ENCODE peak calls at places on chromosomes 4 and X, in six cellular contexts. M is left ventricle myocardium inferior; X is lower leg skin; F is activated naive CD8-positive, alpha-beta T cell treated with anti-CD3 and anti-CD28 coated beads for 36 hours; I is activated CD4-positive, alpha-beta T cell treated with anti-CD3 and anti-CD28 coated beads for 1 hour; H is skeletal muscle cell. Y is an unnamed sample.

GRCh38 chr4:159185593-159186023 is 82.7 kb downstream of the RAPGEF2 start:
- DNase-seq in M (no peak), X (no peak), F (no peak), I (no peak), H (no peak), Y (no peak)

GRCh38 chr4:184267206-184267608 is 49.5 kb upstream of the ENPP6 start:
- DNase-seq in M (no peak), X (no peak), F (no peak), I (no peak), H (no peak), Y (no peak)

GRCh38 chr4:160370046-160370445 is 1267.2 kb downstream of the RAPGEF2 start:
- DNase-seq in M (no peak), X (no peak), F (no peak), I (no peak), H (no peak), Y (no peak)

GRCh38 chrX:23694606-23695005 is 27.3 kb downstream of the PRDX4 start:
- DNase-seq in M (peak), X (peak), F (peak), I (peak), H (peak), Y (no peak)

GRCh38 chr4:117560329-117560728 is 474.0 kb upstream of the NDST3 start:
- DNase-seq in M (no peak), X (no peak), F (no peak), I (no peak), H (no peak), Y (no peak)

GRCh38 chrX:48468693-48469691 is 1.1 kb downstream of the SLC38A5 start:
- DNase-seq in M (no peak), X (no peak), F (peak), I (peak), H (no peak), Y (no peak)

GRCh38 chr4:1035510-1035909 is 24.1 kb downstream of the FGFRL1 start:
- DNase-seq in M (peak), X (no peak), F (no peak), I (no peak), H (no peak), Y (no peak)

GRCh38 chrX:74117962-74118361 is 186.0 kb upstream of the ZCCHC13 start:
- DNase-seq in M (no peak), X (no peak), F (no peak), I (no peak), H (no peak), Y (no peak)

GRCh38 chr4:55175779-55176231 is 50.4 kb upstream of the KDR start:
- DNase-seq in M (no peak), X (no peak), F (no peak), I (no peak), H (no peak), Y (peak)

GRCh38 chr4:39353478-39354177 is 12.5 kb downstream of the RFC1 start:
- DNase-seq in M (no peak), X (no peak), F (peak), I (no peak), H (no peak), Y (no peak)

GRCh38 chr4:6961496-6962210 is 52.0 kb downstream of the TBC1D14 start:
- DNase-seq in M (no peak), X (no peak), F (no peak), I (no peak), H (no peak), Y (no peak)

GRCh38 chrX:2960861-2961515 is 31.8 kb upstream of the ARSD start:
- DNase-seq in M (no peak), X (no peak), F (no peak), I (no peak), H (no peak), Y (no peak)